ENCODE peak calls at places on chromosomes 6 and 20, in five cellular contexts. One of them, this sample, is unnamed.

GRCh38 chr6:40171343-40171742 is 237.1 kb upstream of the MOCS1 start:
- DNase-seq in AG10803: no peak
- DNase-seq in breast epithelium: no peak
- DNase-seq in astrocyte of the spinal cord: no peak
- DNase-seq in cardiac fibroblast: no peak
- DNase-seq in this sample: peak; percentile 83

GRCh38 chr20:10555865-10556308 is 117.9 kb downstream of the JAG1 start:
- DNase-seq in breast epithelium: no peak
- DNase-seq in AG10803: peak; percentile 74
- DNase-seq in cardiac fibroblast: peak; percentile 85
- DNase-seq in astrocyte of the spinal cord: peak; percentile 72
- DNase-seq in this sample: peak; percentile 60

GRCh38 chr20:4936392-4936850 is 64.9 kb downstream of the SLC23A2 start:
- DNase-seq in astrocyte of the spinal cord: no peak
- DNase-seq in AG10803: no peak
- DNase-seq in breast epithelium: no peak
- DNase-seq in cardiac fibroblast: no peak
- DNase-seq in this sample: no peak

GRCh38 chr20:61930776-61931475 is 134.8 kb downstream of the TAF4 start:
- DNase-seq in cardiac fibroblast: no peak
- DNase-seq in AG10803: no peak
- DNase-seq in astrocyte of the spinal cord: no peak
- DNase-seq in breast epithelium: no peak
- DNase-seq in this sample: no peak

GRCh38 chr20:7829031-7829430 is 111.2 kb downstream of the HAO1 start:
- DNase-seq in cardiac fibroblast: no peak
- DNase-seq in AG10803: no peak
- DNase-seq in breast epithelium: no peak
- DNase-seq in astrocyte of the spinal cord: no peak
- DNase-seq in this sample: no peak

GRCh38 chr6:64860203-64860602 is 846.8 kb downstream of the EYS start:
- DNase-seq in cardiac fibroblast: no peak
- DNase-seq in breast epithelium: no peak
- DNase-seq in AG10803: no peak
- DNase-seq in astrocyte of the spinal cord: no peak
- DNase-seq in this sample: no peak

GRCh38 chr6:119539066-119539746 is 189.6 kb upstream of the MAN1A1 start:
- DNase-seq in AG10803: no peak
- DNase-seq in cardiac fibroblast: no peak
- DNase-seq in astrocyte of the spinal cord: no peak
- DNase-seq in breast epithelium: no peak
- DNase-seq in this sample: no peak

GRCh38 chr6:45625191-45625664 is 247.5 kb upstream of the SUPT3H start:
- DNase-seq in breast epithelium: no peak
- DNase-seq in cardiac fibroblast: peak; percentile 77
- DNase-seq in AG10803: peak; percentile 71
- DNase-seq in astrocyte of the spinal cord: peak; percentile 83
- DNase-seq in this sample: peak; percentile 78

GRCh38 chr6:85110943-85111342 is 338.9 kb upstream of the NT5E start:
- DNase-seq in astrocyte of the spinal cord: no peak
- DNase-seq in AG10803: no peak
- DNase-seq in cardiac fibroblast: no peak
- DNase-seq in breast epithelium: no peak
- DNase-seq in this sample: no peak

GRCh38 chr6:6409397-6410030 is 89.1 kb upstream of the F13A1 start:
- DNase-seq in breast epithelium: no peak
- DNase-seq in cardiac fibroblast: no peak
- DNase-seq in AG10803: peak; percentile 5
- DNase-seq in astrocyte of the spinal cord: no peak
- DNase-seq in this sample: no peak

GRCh38 chr6:81750660-81751387 is 1.7 kb downstream of the TENT5A start:
- DNase-seq in breast epithelium: no peak
- DNase-seq in cardiac fibroblast: peak; percentile 49
- DNase-seq in astrocyte of the spinal cord: no peak
- DNase-seq in AG10803: no peak
- DNase-seq in this sample: peak; percentile 73

GRCh38 chr6:81752969-81753708 is 658 bp upstream of the TENT5A start:
- DNase-seq in astrocyte of the spinal cord: peak; percentile 94
- DNase-seq in breast epithelium: peak; percentile 74
- DNase-seq in cardiac fibroblast: peak; percentile 89
- DNase-seq in AG10803: peak; percentile 95
- DNase-seq in this sample: peak; percentile 53

GRCh38 chr6:81751388-81752083 is 945 bp downstream of the TENT5A start:
- DNase-seq in astrocyte of the spinal cord: peak; percentile 45
- DNase-seq in AG10803: peak; percentile 53
- DNase-seq in cardiac fibroblast: peak; percentile 57
- DNase-seq in breast epithelium: peak; percentile 28
- DNase-seq in this sample: no peak

GRCh38 chr6:81753709-81754678 is 1.5 kb upstream of the TENT5A start:
- DNase-seq in cardiac fibroblast: peak; percentile 74
- DNase-seq in astrocyte of the spinal cord: peak; percentile 59
- DNase-seq in breast epithelium: peak; percentile 71
- DNase-seq in AG10803: peak; percentile 71
- DNase-seq in this sample: no peak

DNA sequence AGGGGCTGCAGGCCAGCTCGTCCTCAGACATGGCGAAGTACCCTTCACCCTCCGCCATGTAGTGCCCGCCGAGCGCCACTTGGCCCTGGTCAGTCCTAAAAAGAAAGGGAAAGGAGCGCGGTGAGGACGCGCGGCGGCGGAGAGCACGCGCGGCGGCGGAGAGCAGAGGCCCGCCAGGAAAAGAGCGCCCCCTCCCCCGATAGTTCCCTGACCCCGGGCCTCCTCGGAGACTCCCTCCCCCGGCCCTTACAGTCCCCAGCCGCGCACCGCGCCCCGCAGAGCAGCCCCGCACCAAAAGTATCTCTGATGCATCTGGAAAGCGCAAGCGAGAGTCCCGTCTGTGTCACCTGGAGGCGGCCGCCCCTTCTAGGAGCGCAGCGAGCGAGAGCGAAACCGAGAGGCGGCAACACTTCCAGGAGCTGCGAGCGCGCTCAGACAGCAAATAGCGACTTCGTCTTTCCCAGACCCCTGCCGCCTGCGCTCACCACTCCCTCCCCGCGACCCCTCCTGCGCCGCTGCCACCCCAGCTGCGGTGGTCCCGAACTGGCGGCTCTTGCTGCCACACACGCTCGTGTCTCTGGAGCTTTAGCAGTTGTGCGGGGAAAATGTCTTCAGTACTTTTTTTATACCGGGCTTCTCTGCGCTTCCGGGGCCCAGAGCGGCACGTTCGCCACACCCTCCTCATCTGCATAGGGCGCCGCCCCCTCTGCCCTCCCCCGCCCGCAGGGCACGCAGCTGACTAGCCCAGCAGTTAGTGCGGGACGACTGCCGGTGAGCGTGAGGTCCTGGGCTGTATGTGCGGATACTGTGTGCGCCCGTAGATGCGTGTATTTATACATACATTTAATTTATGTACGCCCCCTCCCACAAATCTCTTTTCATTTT is at the start of gene TENT5A:
- DNase-seq in breast epithelium: peak; percentile 92
- DNase-seq in cardiac fibroblast: peak; percentile 90
- DNase-seq in astrocyte of the spinal cord: peak; percentile 95
- DNase-seq in AG10803: peak; percentile 93
- DNase-seq in this sample: peak; percentile 82
- TF ChIP-seq CTCF in breast epithelium: no peak
- TF ChIP-seq CTCF in cardiac fibroblast: peak; percentile 6
- TF ChIP-seq CTCF in astrocyte of the spinal cord: no peak
- TF ChIP-seq CTCF in AG10803: no peak
- TF ChIP-seq CTCF in this sample: peak; percentile 11

GRCh38 chr6:155108070-155108815 is 113.1 kb downstream of the TIAM2 start:
- DNase-seq in AG10803: no peak
- DNase-seq in breast epithelium: no peak
- DNase-seq in astrocyte of the spinal cord: no peak
- DNase-seq in cardiac fibroblast: no peak
- DNase-seq in this sample: no peak

GRCh38 chr6:155106456-155107107 is 111.5 kb downstream of the TIAM2 start:
- DNase-seq in astrocyte of the spinal cord: no peak
- DNase-seq in cardiac fibroblast: no peak
- DNase-seq in AG10803: peak; percentile 42
- DNase-seq in breast epithelium: no peak
- DNase-seq in this sample: no peak

GRCh38 chr6:155103816-155104366 is 108.8 kb downstream of the TIAM2 start:
- DNase-seq in astrocyte of the spinal cord: no peak
- DNase-seq in breast epithelium: no peak
- DNase-seq in AG10803: peak; percentile 64
- DNase-seq in cardiac fibroblast: peak; percentile 55
- DNase-seq in this sample: no peak

GRCh38 chr6:155110721-155111120 is 115.6 kb downstream of the TIAM2 start:
- DNase-seq in cardiac fibroblast: no peak
- DNase-seq in AG10803: no peak
- DNase-seq in breast epithelium: no peak
- DNase-seq in astrocyte of the spinal cord: no peak
- DNase-seq in this sample: no peak

GRCh38 chr6:155107432-155108069 is 112.4 kb downstream of the TIAM2 start:
- DNase-seq in breast epithelium: no peak
- DNase-seq in astrocyte of the spinal cord: no peak
- DNase-seq in cardiac fibroblast: no peak
- DNase-seq in AG10803: no peak
- DNase-seq in this sample: no peak
- H3K4me3 ChIP-seq in breast epithelium: no peak overlapping the region
- H3K4me3 ChIP-seq in astrocyte of the spinal cord: no peak overlapping the region
- H3K4me3 ChIP-seq in cardiac fibroblast: no peak overlapping the region
- H3K4me3 ChIP-seq in AG10803: no peak overlapping the region
- H3K4me3 ChIP-seq in this sample: no peak overlapping the region

GRCh38 chr20:21240394-21240793 is 62.7 kb upstream of the XRN2 start:
- DNase-seq in breast epithelium: no peak
- DNase-seq in cardiac fibroblast: no peak
- DNase-seq in astrocyte of the spinal cord: no peak
- DNase-seq in AG10803: no peak
- DNase-seq in this sample: no peak
- TF ChIP-seq CTCF in breast epithelium: no peak
- TF ChIP-seq CTCF in cardiac fibroblast: no peak
- TF ChIP-seq CTCF in astrocyte of the spinal cord: no peak
- TF ChIP-seq CTCF in AG10803: no peak
- TF ChIP-seq CTCF in this sample: no peak

GRCh38 chr20:43458422-43458924 is 777 bp downstream of the SRSF6 start:
- DNase-seq in cardiac fibroblast: no peak
- DNase-seq in breast epithelium: no peak
- DNase-seq in astrocyte of the spinal cord: no peak
- DNase-seq in AG10803: no peak
- DNase-seq in this sample: no peak
- H3K4me3 ChIP-seq in cardiac fibroblast: peak overlapping the region; percentile 87
- H3K4me3 ChIP-seq in breast epithelium: peak overlapping the region; percentile 90
- H3K4me3 ChIP-seq in astrocyte of the spinal cord: peak overlapping the region; percentile 97
- H3K4me3 ChIP-seq in AG10803: peak overlapping the region; percentile 88
- H3K4me3 ChIP-seq in this sample: peak overlapping the region; percentile 97

GRCh38 chr6:91087864-91088263 is 501.0 kb upstream of the MAP3K7 start:
- DNase-seq in astrocyte of the spinal cord: no peak
- DNase-seq in breast epithelium: no peak
- DNase-seq in cardiac fibroblast: no peak
- DNase-seq in AG10803: no peak
- DNase-seq in this sample: no peak
- TF ChIP-seq CTCF in astrocyte of the spinal cord: no peak
- TF ChIP-seq CTCF in breast epithelium: no peak
- TF ChIP-seq CTCF in cardiac fibroblast: no peak
- TF ChIP-seq CTCF in AG10803: no peak
- TF ChIP-seq CTCF in this sample: no peak

DNA sequence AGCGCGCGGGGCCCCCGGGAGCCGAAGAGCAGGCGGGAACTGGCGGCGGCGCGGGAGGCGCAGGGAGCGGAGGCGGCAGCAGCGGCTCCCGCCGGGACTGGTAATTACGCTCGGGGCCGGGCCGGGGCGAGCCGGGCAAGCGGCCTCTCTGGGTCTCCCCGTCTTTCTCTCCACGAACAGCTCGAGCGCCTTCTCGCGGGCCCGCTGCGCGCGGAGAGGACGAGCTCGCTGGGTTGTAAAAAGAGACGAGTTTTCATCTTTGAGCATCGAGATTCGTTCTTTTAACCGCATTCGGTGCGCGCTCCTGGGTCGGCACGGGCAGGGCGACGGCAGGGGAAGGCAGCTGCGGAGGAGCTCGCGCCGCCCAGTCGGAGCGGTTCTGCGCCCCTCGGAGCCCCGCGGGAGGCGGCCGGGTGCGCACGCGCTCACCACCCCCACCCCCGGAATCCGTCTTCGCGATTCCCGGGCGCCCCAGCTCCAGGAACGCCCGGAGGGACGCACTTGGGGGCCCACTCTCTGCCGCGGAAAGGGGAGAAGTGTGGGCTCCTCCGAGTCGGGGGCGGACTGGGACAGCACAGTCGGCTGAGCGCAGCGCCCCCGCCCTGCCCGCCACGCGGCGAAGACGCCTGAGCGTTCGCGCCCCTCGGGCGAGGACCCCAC is 38.0 kb downstream of the YTHDF1 start:
- DNase-seq in breast epithelium: no peak
- DNase-seq in AG10803: no peak
- DNase-seq in astrocyte of the spinal cord: no peak
- DNase-seq in cardiac fibroblast: peak; percentile 11
- DNase-seq in this sample: no peak
- H3K4me3 ChIP-seq in breast epithelium: no peak overlapping the region
- H3K4me3 ChIP-seq in AG10803: no peak overlapping the region
- H3K4me3 ChIP-seq in astrocyte of the spinal cord: no peak overlapping the region
- H3K4me3 ChIP-seq in cardiac fibroblast: no peak overlapping the region
- H3K4me3 ChIP-seq in this sample: no peak overlapping the region

GRCh38 chr6:100880149-100880900 is 804 bp downstream of the ASCC3 start:
- DNase-seq in AG10803: peak; percentile 20
- DNase-seq in breast epithelium: no peak
- DNase-seq in astrocyte of the spinal cord: peak; percentile 22
- DNase-seq in cardiac fibroblast: peak; percentile 64
- DNase-seq in this sample: peak; percentile 76
- TF ChIP-seq CTCF in AG10803: no peak
- TF ChIP-seq CTCF in breast epithelium: no peak
- TF ChIP-seq CTCF in astrocyte of the spinal cord: no peak
- TF ChIP-seq CTCF in cardiac fibroblast: no peak
- TF ChIP-seq CTCF in this sample: no peak

GRCh38 chr6:125745281-125746018 is 4.0 kb upstream of the HEY2 start:
- DNase-seq in astrocyte of the spinal cord: no peak
- DNase-seq in cardiac fibroblast: no peak
- DNase-seq in AG10803: no peak
- DNase-seq in breast epithelium: no peak
- DNase-seq in this sample: no peak

GRCh38 chr6:125742024-125742423 is 7.4 kb upstream of the HEY2 start:
- DNase-seq in astrocyte of the spinal cord: no peak
- DNase-seq in cardiac fibroblast: no peak
- DNase-seq in breast epithelium: no peak
- DNase-seq in AG10803: no peak
- DNase-seq in this sample: no peak

GRCh38 chr6:125741336-125741735 is 8.1 kb upstream of the HEY2 start:
- DNase-seq in AG10803: no peak
- DNase-seq in breast epithelium: no peak
- DNase-seq in cardiac fibroblast: no peak
- DNase-seq in astrocyte of the spinal cord: no peak
- DNase-seq in this sample: no peak

GRCh38 chr6:125743604-125744003 is 5.8 kb upstream of the HEY2 start:
- DNase-seq in astrocyte of the spinal cord: no peak
- DNase-seq in AG10803: no peak
- DNase-seq in breast epithelium: no peak
- DNase-seq in cardiac fibroblast: no peak
- DNase-seq in this sample: no peak

GRCh38 chr6:125742433-125743120 is 6.9 kb upstream of the HEY2 start:
- DNase-seq in breast epithelium: no peak
- DNase-seq in astrocyte of the spinal cord: no peak
- DNase-seq in cardiac fibroblast: no peak
- DNase-seq in AG10803: no peak
- DNase-seq in this sample: no peak
- H3K4me3 ChIP-seq in breast epithelium: no peak overlapping the region
- H3K4me3 ChIP-seq in astrocyte of the spinal cord: no peak overlapping the region
- H3K4me3 ChIP-seq in cardiac fibroblast: no peak overlapping the region
- H3K4me3 ChIP-seq in AG10803: no peak overlapping the region
- H3K4me3 ChIP-seq in this sample: no peak overlapping the region

GRCh38 chr6:146857180-146857959 is 258.6 kb downstream of the ADGB start:
- DNase-seq in cardiac fibroblast: peak; percentile 94
- DNase-seq in AG10803: peak; percentile 96
- DNase-seq in astrocyte of the spinal cord: peak; percentile 91
- DNase-seq in breast epithelium: peak; percentile 66
- DNase-seq in this sample: peak; percentile 54
- TF ChIP-seq CTCF in cardiac fibroblast: peak; percentile 97
- TF ChIP-seq CTCF in AG10803: peak; percentile 87
- TF ChIP-seq CTCF in astrocyte of the spinal cord: peak; percentile 93
- TF ChIP-seq CTCF in breast epithelium: peak; percentile 96
- TF ChIP-seq CTCF in this sample: peak; percentile 98

This sample was measured in bronchial epithelial cell.